ENCODE peak calls at places on chromosome 11, in five cellular contexts. N is A549, G is GM23338, V is GM12878, E is K562. F is an unnamed sample.
A peak's percentile ranks its signal among the peaks of the same experiment; 100 is the strongest.

GRCh38 chr11:66417000-66417399 is 3.8 kb upstream of the NPAS4 start:
- DNase-seq in N (no peak), G (peak; percentile 61), V (no peak), E (no peak), F (no peak)

GRCh38 chr11:49208006-49208721 is at the start of gene FOLH1:
- DNase-seq in N (peak; percentile 2), G (peak; percentile 74), V (no peak), E (peak; percentile 2), F (no peak)

GRCh38 chr11:44000731-44001130 is 47.0 kb upstream of the ACCSL start:
- DNase-seq in N (no peak), G (no peak), V (no peak), E (no peak), F (no peak)

GRCh38 chr11:86800076-86800955 is at the start of gene PRSS23:
- DNase-seq in N (peak; percentile 70), G (peak; percentile 67), V (no peak), E (peak; percentile 29), F (no peak)

GRCh38 chr11:616320-617220 is 820 bp upstream of the IRF7 start:
- DNase-seq in N (no peak), G (no peak), V (no peak), E (no peak), F (no peak)

GRCh38 chr11:75924966-75925784 is 110.2 kb downstream of the UVRAG start:
- DNase-seq in N (no peak), G (no peak), V (no peak), E (no peak), F (no peak)

GRCh38 chr11:130165601-130166456 is 6.2 kb downstream of the ST14 start:
- DNase-seq in N (no peak), G (no peak), V (no peak), E (no peak), F (no peak)

GRCh38 chr11:108069947-108070346 is 51.4 kb upstream of the ACAT1 start:
- DNase-seq in N (no peak), G (no peak), V (peak; percentile 4), E (no peak), F (no peak)

GRCh38 chr11:9664276-9665171 is 647 bp downstream of the SWAP70 start:
- DNase-seq in N (peak; percentile 48), G (peak; percentile 74), V (no peak), E (peak; percentile 12), F (peak; percentile 29)

GRCh38 chr11:128470081-128470480 is 117.3 kb downstream of the ETS1 start:
- DNase-seq in N (no peak), G (no peak), V (no peak), E (no peak), F (no peak)

GRCh38 chr11:120056301-120057027 is 81.4 kb downstream of the TRIM29 start:
- DNase-seq in N (no peak), G (no peak), V (no peak), E (no peak), F (no peak)
- TF ChIP-seq REST in N (no peak), G (no peak), V (no peak), E (no peak), F (no peak)

GRCh38 chr11:118304227-118304808 is at the start of gene CD3E:
- DNase-seq in N (no peak), G (no peak), V (no peak), E (no peak), F (no peak)

GRCh38 chr11:118304809-118305248 is 299 bp downstream of the CD3E start:
- DNase-seq in N (no peak), G (no peak), V (no peak), E (no peak), F (no peak)

GRCh38 chr11:118305726-118306125 is 1.2 kb downstream of the CD3E start:
- DNase-seq in N (no peak), G (no peak), V (no peak), E (no peak), F (no peak)

GRCh38 chr11:118310271-118310670 is 5.7 kb downstream of the CD3E start:
- DNase-seq in N (no peak), G (no peak), V (no peak), E (no peak), F (no peak)

GRCh38 chr11:118306556-118306955 is 2.0 kb downstream of the CD3E start:
- DNase-seq in N (no peak), G (no peak), V (no peak), E (no peak), F (no peak)
- TF ChIP-seq JUNB in N (no peak), G (no peak), V (no peak), E (no peak), F (no peak)

GRCh38 chr11:96197221-96197620 is 145.8 kb downstream of the MAML2 start:
- DNase-seq in N (no peak), G (no peak), V (no peak), E (no peak), F (no peak)
- TF ChIP-seq REST in N (no peak), G (no peak), V (no peak), E (no peak), F (no peak)

GRCh38 chr11:95469268-95469667 is 238.3 kb upstream of the SESN3 start:
- DNase-seq in N (no peak), G (no peak), V (no peak), E (no peak), F (no peak)

GRCh38 chr11:95465887-95466286 is 234.9 kb upstream of the SESN3 start:
- DNase-seq in N (no peak), G (no peak), V (no peak), E (no peak), F (no peak)

GRCh38 chr11:95461348-95461747 is 230.3 kb upstream of the SESN3 start:
- DNase-seq in N (no peak), G (no peak), V (no peak), E (no peak), F (no peak)

GRCh38 chr11:95461858-95462257 is 230.9 kb upstream of the SESN3 start:
- DNase-seq in N (no peak), G (no peak), V (no peak), E (no peak), F (no peak)

GRCh38 chr11:95466406-95466805 is 235.4 kb upstream of the SESN3 start:
- DNase-seq in N (no peak), G (no peak), V (no peak), E (no peak), F (no peak)
- TF ChIP-seq JUNB in N (no peak), G (no peak), V (no peak), E (no peak), F (no peak)

GRCh38 chr11:133176748-133177147 is 355.6 kb downstream of the OPCML start:
- DNase-seq in N (no peak), G (no peak), V (no peak), E (no peak), F (no peak)
- TF ChIP-seq REST in N (no peak), G (no peak), V (no peak), E (no peak), F (no peak)

GRCh38 chr11:73760066-73760679 is 701 bp downstream of the RAB6A start:
- DNase-seq in N (peak; percentile 59), G (peak; percentile 61), V (no peak), E (peak; percentile 63), F (no peak)
- TF ChIP-seq JUNB in N (no peak), G (no peak), V (no peak), E (no peak), F (no peak)

DNA sequence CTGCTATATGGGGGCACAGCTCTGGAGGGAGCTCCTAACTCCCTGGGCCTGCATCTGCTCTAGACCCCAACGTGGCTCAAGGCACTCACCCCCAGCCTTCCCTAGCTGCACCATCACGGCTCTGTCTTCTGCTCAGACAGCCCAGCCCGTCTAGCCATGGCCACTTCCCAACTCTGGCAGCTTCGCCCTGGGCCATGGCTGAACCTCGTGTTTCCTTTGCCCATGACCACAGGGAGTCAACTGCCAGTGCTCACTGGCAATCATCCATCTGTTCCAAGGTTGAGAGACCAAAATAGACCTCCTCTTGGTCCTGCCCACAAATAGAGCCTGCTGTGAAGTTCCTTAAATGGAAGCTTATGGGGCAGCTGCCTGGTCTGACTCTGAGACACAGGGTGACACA is 5.4 kb downstream of the LMO1 start:
- DNase-seq in N (no peak), G (no peak), V (no peak), E (no peak), F (no peak)
- TF ChIP-seq REST in N (no peak), G (no peak), V (no peak), E (no peak), F (no peak)

DNA sequence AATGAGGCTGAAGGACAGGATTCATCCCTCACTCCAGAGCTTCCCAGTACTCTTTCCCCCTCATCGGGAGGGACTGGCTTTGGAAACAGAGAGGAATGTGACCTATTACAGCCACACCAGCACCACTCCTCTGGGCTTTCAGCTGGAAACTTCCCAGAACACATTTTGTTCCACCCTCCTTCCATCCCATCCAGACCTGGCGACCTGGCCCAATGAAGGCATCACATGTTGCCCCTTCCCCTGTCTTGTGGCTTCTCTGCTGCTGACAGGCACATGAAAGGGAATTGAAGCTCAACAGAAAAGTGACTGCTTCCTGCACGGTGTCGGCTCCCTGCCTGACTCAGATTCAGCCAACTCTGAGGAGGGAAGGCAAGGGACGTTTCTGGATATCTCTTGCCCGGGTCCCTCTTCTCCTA is 19.1 kb downstream of the IRAG1 start:
- DNase-seq in N (no peak), G (no peak), V (no peak), E (no peak), F (no peak)
- TF ChIP-seq JUNB in N (no peak), G (no peak), V (no peak), E (no peak), F (no peak)

GRCh38 chr11:78336877-78337553 is 80.6 kb downstream of the GAB2 start:
- DNase-seq in N (no peak), G (no peak), V (no peak), E (no peak), F (no peak)

GRCh38 chr11:78338138-78338537 is 79.5 kb downstream of the GAB2 start:
- DNase-seq in N (no peak), G (no peak), V (no peak), E (no peak), F (no peak)

GRCh38 chr11:78339945-78340344 is 77.7 kb downstream of the GAB2 start:
- DNase-seq in N (no peak), G (no peak), V (no peak), E (peak; percentile 42), F (no peak)

GRCh38 chr11:78339483-78339882 is 78.1 kb downstream of the GAB2 start:
- DNase-seq in N (no peak), G (no peak), V (no peak), E (peak; percentile 49), F (no peak)

GRCh38 chr11:78337554-78337924 is 80.1 kb downstream of the GAB2 start:
- DNase-seq in N (no peak), G (no peak), V (no peak), E (no peak), F (no peak)
- TF ChIP-seq REST in N (no peak), G (no peak), V (no peak), E (no peak), F (no peak)